ENCODE peak calls at places on chromosome 12, in four cellular contexts. R is right atrium auricular region, Q is stomach, Z is thoracic aorta. C is an unnamed sample.

GRCh38 chr12:1306096-1306495 is 288.3 kb downstream of the FBXL14 start:
- DNase-seq in R (no peak), Q (no peak), Z (no peak), C (no peak)

GRCh38 chr12:97283297-97283696 is 179.3 kb upstream of the RMST start:
- DNase-seq in R (no peak), Q (no peak), Z (no peak), C (no peak)

GRCh38 chr12:28308891-28309290 is 118.6 kb downstream of the CCDC91 start:
- DNase-seq in R (no peak), Q (no peak), Z (no peak), C (no peak)

GRCh38 chr12:104694711-104695110 is 238.0 kb downstream of the CHST11 start:
- DNase-seq in R (peak), Q (no peak), Z (no peak), C (no peak)

GRCh38 chr12:129074379-129074778 is 221.1 kb downstream of the GLT1D1 start:
- DNase-seq in R (no peak), Q (no peak), Z (no peak), C (no peak)

GRCh38 chr12:22765731-22766130 is 140.8 kb downstream of the ETNK1 start:
- DNase-seq in R (no peak), Q (no peak), Z (no peak), C (no peak)

GRCh38 chr12:11755311-11755930 is 105.9 kb downstream of the ETV6 start:
- DNase-seq in R (no peak), Q (no peak), Z (no peak), C (no peak)

GRCh38 chr12:99946131-99946530 is 38.6 kb downstream of the ANKS1B start:
- DNase-seq in R (no peak), Q (no peak), Z (no peak), C (no peak)

GRCh38 chr12:63668028-63668799 is at the start of gene DPY19L2:
- DNase-seq in R (peak), Q (peak), Z (peak), C (peak)

GRCh38 chr12:4034926-4035325 is 161.7 kb upstream of the PARP11 start:
- DNase-seq in R (no peak), Q (no peak), Z (no peak), C (no peak)

GRCh38 chr12:104204690-104205480 is 10.7 kb upstream of the TXNRD1 start:
- DNase-seq in R (no peak), Q (no peak), Z (no peak), C (no peak)

GRCh38 chr12:105233045-105233905 is 2.7 kb downstream of the APPL2 start:
- DNase-seq in R (no peak), Q (no peak), Z (no peak), C (no peak)

GRCh38 chr12:131986847-131987398 is 37.2 kb downstream of the EP400 start:
- DNase-seq in R (peak), Q (no peak), Z (no peak), C (no peak)

GRCh38 chr12:103924761-103925641 is 5.2 kb upstream of the HSP90B1 start:
- DNase-seq in R (no peak), Q (no peak), Z (no peak), C (no peak)

GRCh38 chr12:127809236-127809635 is 457.7 kb upstream of the TMEM132C start:
- DNase-seq in R (no peak), Q (no peak), Z (no peak), C (no peak)

GRCh38 chr12:27754795-27755194 is 25.2 kb upstream of the KLHL42 start:
- DNase-seq in R (no peak), Q (no peak), Z (no peak), C (no peak)

GRCh38 chr12:109711596-109712461 is 1.8 kb upstream of the FAM222A start:
- DNase-seq in R (no peak), Q (peak), Z (no peak), C (no peak)

GRCh38 chr12:77152623-77153193 is 87.3 kb upstream of the E2F7 start:
- DNase-seq in R (no peak), Q (no peak), Z (no peak), C (no peak)

GRCh38 chr12:27982380-27982779 is 9.8 kb upstream of the PTHLH start:
- DNase-seq in R (no peak), Q (no peak), Z (no peak), C (no peak)

GRCh38 chr12:24767016-24767415 is 181.9 kb downstream of the BCAT1 start:
- DNase-seq in R (no peak), Q (no peak), Z (no peak), C (no peak)

GRCh38 chr12:55673638-55674037 is 34.1 kb downstream of the ITGA7 start:
- DNase-seq in R (no peak), Q (no peak), Z (no peak), C (no peak)

GRCh38 chr12:113002676-113003075 is 24.4 kb downstream of the OAS2 start:
- DNase-seq in R (no peak), Q (no peak), Z (no peak), C (no peak)

GRCh38 chr12:4540633-4541032 is 1.9 kb downstream of the RAD51AP1 start:
- DNase-seq in R (no peak), Q (no peak), Z (no peak), C (no peak)

GRCh38 chr12:90043264-90043663 is 334.6 kb upstream of the ATP2B1 start:
- DNase-seq in R (no peak), Q (no peak), Z (no peak), C (no peak)

GRCh38 chr12:109989380-109989779 is 6.8 kb downstream of the GIT2 start:
- DNase-seq in R (peak), Q (no peak), Z (no peak), C (no peak)

GRCh38 chr12:89490922-89491321 is 33.7 kb downstream of the GALNT4 start:
- DNase-seq in R (no peak), Q (no peak), Z (no peak), C (no peak)

GRCh38 chr12:75585309-75585708 is 73.9 kb upstream of the KRR1 start:
- DNase-seq in R (no peak), Q (no peak), Z (no peak), C (no peak)

GRCh38 chr12:107349008-107349747 is 255.8 kb upstream of the CRY1 start:
- DNase-seq in R (no peak), Q (no peak), Z (no peak), C (peak)

GRCh38 chr12:62305778-62306177 is 45.6 kb downstream of the USP15 start:
- DNase-seq in R (no peak), Q (no peak), Z (no peak), C (no peak)
- TF ChIP-seq CTCF in R (no peak), Q (no peak), Z (no peak), C (no peak)

GRCh38 chr12:51217133-51217967 is 512 bp downstream of the POU6F1 start:
- DNase-seq in R (peak), Q (peak), Z (no peak), C (peak)
- TF ChIP-seq CTCF in R (peak), Q (no peak), Z (no peak), C (peak)

GRCh38 chr12:21248679-21249078 is 86.0 kb downstream of the SLCO1A2 start:
- DNase-seq in R (no peak), Q (no peak), Z (no peak), C (no peak)
- TF ChIP-seq CTCF in R (no peak), Q (no peak), Z (no peak), C (no peak)

DNA sequence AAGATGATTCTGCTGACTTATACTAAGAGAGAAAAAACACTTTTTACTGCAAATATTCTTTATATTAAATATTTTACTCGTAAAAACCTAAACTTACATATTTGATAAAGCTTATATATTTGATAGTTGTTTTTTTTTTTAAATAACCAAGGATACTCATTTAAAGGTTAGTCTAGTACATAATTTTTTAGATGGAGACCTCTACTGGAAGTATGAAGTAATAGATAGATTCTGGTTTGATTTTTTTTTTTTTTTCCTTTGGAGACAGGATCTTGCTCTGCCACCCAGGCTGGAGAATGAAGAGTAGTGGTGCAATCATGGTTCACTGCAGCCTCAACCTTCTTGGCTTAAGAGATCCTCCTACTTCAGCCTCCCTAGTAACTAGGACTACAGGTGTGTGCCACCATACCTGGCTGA is 16.4 kb downstream of the ARID2 start:
- DNase-seq in R (no peak), Q (no peak), Z (no peak), C (no peak)
- TF ChIP-seq CTCF in R (peak), Q (no peak), Z (peak), C (no peak)

DNA sequence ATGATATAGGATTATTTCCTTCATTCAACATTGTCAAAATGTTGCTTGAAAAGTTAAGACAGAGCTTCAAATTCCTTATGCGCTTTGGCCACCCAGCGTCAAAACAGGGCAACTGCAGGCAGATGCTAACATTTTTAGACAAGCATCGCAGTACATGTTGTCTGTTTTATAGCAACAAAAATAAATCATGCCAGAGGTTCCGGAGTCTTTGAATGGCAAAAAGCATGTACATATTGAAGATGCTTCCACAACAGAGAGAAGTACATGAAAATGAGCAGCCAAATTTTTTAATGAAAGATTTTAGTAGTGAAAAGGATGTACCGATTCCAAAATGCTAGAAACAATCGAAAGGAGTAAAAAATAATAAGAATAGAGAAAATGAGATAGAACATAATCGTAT is 49.8 kb upstream of the USP15 start:
- DNase-seq in R (no peak), Q (peak), Z (no peak), C (no peak)
- TF ChIP-seq CTCF in R (peak), Q (no peak), Z (peak), C (peak)

GRCh38 chr12:93568091-93568490 is 4.4 kb upstream of the SOCS2 start:
- DNase-seq in R (no peak), Q (no peak), Z (no peak), C (no peak)

GRCh38 chr12:93567174-93567573 is 5.3 kb upstream of the SOCS2 start:
- DNase-seq in R (no peak), Q (no peak), Z (no peak), C (no peak)

GRCh38 chr12:93569301-93569655 is 3.2 kb upstream of the SOCS2 start:
- DNase-seq in R (no peak), Q (no peak), Z (no peak), C (no peak)

GRCh38 chr12:93565760-93566159 is 6.7 kb upstream of the SOCS2 start:
- DNase-seq in R (no peak), Q (no peak), Z (no peak), C (no peak)

DNA sequence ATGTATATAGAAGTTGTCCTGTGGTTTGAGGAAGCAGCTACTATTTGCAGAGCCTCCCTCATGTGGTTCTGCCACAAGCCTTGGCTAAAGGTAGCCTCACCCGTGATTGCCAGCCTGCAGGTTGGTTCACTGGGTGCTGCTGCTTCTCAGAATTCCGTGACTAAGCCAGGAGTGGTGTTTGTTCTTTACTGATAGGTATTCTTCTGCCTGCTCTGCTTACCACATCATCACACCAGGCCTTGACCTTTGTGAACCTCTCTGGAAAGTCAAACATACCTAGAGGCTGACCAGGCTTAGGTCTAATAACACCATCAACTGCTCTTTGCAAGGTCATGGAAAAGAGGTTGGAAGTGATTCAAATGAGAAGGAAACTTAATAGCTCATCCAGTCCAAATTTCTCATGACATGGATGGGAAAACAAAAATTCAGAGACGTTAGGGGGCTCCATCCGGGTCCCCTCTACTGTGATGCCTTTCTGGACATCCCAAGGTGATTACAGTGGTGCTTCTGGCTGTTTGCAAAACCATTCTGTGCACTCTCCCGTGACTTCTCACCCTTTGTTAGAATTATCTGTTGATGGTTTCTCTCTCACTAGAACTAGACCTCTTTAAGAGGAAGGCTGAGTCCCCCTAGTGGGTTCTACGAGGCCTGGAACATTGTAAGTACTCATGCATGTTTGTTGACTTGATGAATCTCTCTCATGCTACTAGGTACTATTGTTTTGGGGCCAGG is 8.5 kb upstream of the SOCS2 start:
- DNase-seq in R (no peak), Q (peak), Z (no peak), C (no peak)
- TF ChIP-seq CTCF in R (peak), Q (no peak), Z (no peak), C (no peak)

DNA sequence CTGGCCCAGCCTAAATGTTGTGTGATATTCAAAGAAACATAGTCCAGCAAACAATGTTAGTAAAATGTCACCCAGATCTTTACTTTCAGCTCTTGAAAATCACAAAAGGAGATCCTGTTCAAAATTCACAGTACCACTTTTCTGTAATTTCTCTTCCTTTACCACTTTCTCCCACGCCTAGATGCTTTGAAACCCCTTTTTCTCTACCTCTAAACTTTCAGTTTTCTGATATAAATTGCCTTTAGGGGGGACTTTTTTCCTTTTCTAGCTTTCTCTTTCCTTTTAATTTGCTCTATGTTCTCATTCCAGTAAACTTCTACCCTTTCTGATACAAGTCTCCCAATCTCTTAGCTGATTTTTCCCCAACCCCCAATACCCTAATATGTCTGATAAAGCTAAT is 101.8 kb downstream of the LMO3 start:
- DNase-seq in R (no peak), Q (no peak), Z (no peak), C (no peak)
- TF ChIP-seq CTCF in R (no peak), Q (no peak), Z (no peak), C (no peak)

DNA sequence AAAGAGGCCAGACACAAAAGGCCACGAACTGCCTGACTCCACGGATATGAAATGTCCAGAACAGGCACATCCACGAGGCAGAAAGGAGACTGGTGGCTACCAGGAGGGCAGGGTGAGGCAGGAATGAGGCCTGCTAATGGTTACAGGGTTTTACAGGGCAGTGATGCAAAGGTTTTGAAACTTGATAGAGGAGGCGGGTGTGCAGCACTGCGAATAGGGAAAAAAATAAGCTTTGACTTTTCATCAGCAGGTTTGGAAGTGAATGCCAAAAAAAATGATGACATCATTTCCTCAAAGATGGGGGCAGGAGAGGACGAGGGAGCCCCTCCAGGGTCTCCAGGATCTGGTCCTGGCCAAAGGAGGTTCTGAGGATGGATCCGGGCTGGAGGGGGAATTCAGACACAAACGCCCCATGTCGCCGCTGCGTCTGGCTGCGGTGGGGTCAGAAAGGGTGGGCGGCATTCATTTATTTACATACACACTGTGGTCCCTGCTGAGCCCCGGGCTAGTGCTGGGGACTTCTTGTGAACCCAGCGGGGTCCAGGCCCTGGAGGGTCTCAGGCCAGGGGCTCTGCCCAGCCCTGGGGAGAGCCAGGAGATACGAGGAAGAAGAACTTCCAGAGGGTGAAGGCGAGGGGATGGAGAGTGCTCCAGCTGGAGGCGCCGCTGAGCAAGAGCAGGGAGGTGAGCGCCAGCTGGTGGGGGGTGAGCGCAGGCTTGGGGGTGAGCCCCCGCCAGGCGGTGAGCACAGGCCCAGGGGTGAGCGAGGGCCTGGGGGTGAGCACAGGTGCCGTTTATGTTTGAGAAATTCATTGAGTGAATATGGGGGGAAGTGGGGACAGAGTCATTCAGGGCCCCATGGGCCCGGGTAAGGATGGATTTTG is 68.3 kb downstream of the NCOR2 start:
- DNase-seq in R (peak), Q (no peak), Z (no peak), C (no peak)
- TF ChIP-seq CTCF in R (no peak), Q (no peak), Z (no peak), C (no peak)